ENCODE peak calls at places on chromosomes 1 and 21, in eight cellular contexts. X, V, F, I, J, O, B and Z are unnamed samples.
A peak's percentile ranks its signal among the peaks of the same experiment; 100 is the strongest.

GRCh38 chr1:68085752-68086151 is 35.3 kb upstream of the DIRAS3 start:
- DNase-seq in X (no peak), J (no peak), I (no peak), F (no peak), O (no peak), B (no peak), V (no peak), Z (no peak)

GRCh38 chr21:39251326-39251725 is 62.1 kb downstream of the BRWD1 start:
- DNase-seq in F (no peak), V (no peak), O (no peak), I (no peak), B (no peak), J (no peak), X (no peak), Z (no peak)

GRCh38 chr1:231799363-231799986 is 172.9 kb downstream of the DISC1 start:
- DNase-seq in X (no peak), I (peak; percentile 42), O (no peak), V (no peak), B (no peak), F (no peak), J (no peak), Z (no peak)

GRCh38 chr1:173562813-173563212 is 40.1 kb downstream of the SLC9C2 start:
- DNase-seq in F (no peak), J (no peak), X (no peak), O (no peak), I (no peak), B (no peak), V (no peak), Z (no peak)

GRCh38 chr1:203305809-203306088 is 430 bp downstream of the BTG2 start:
- DNase-seq in B (peak; percentile 57), I (no peak), V (no peak), X (no peak), F (no peak), O (no peak), J (peak; percentile 72), Z (no peak)

GRCh38 chr1:17117451-17118265 is 1.6 kb downstream of the PADI2 start:
- DNase-seq in I (no peak), F (no peak), B (no peak), X (no peak), V (no peak), O (peak; percentile 68), J (no peak), Z (no peak)

GRCh38 chr1:53061859-53062714 is at the start of gene PODN:
- DNase-seq in J (peak; percentile 75), I (peak; percentile 79), V (peak; percentile 80), O (no peak), B (no peak), F (peak; percentile 66), X (peak; percentile 63), Z (peak; percentile 49)

GRCh38 chr1:59422921-59423575 is 126.2 kb downstream of the FGGY start:
- DNase-seq in O (peak; percentile 86), B (peak; percentile 92), F (no peak), V (peak; percentile 54), J (no peak), I (peak; percentile 66), X (peak; percentile 89), Z (no peak)

GRCh38 chr1:207959141-207959825 is 48.4 kb upstream of the CD34 start:
- DNase-seq in X (peak; percentile 65), V (peak; percentile 92), J (peak; percentile 93), B (peak; percentile 67), O (peak; percentile 77), I (peak; percentile 91), F (peak; percentile 65), Z (peak; percentile 68)

GRCh38 chr1:27724961-27725373 is 794 bp upstream of the FAM76A start:
- DNase-seq in F (peak; percentile 70), J (peak; percentile 58), V (peak; percentile 30), X (peak; percentile 13), B (peak; percentile 22), O (peak; percentile 19), I (peak; percentile 35), Z (no peak)

GRCh38 chr1:39960461-39960958 is 5.6 kb downstream of the MFSD2A start:
- DNase-seq in F (no peak), J (peak; percentile 73), I (no peak), X (no peak), B (peak; percentile 83), V (no peak), O (peak; percentile 40), Z (peak; percentile 79)

GRCh38 chr1:61569212-61569621 is 155.7 kb downstream of the TM2D1 start:
- DNase-seq in I (no peak), J (no peak), X (no peak), V (no peak), B (no peak), F (no peak), O (no peak), Z (no peak)

GRCh38 chr1:203273206-203273868 is 32.0 kb upstream of the BTG2 start:
- DNase-seq in X (peak; percentile 90), V (peak; percentile 91), F (peak; percentile 94), B (peak; percentile 90), I (peak; percentile 92), J (peak; percentile 94), O (peak; percentile 91), Z (peak; percentile 91)

GRCh38 chr1:88661188-88661587 is 22.9 kb upstream of the PKN2 start:
- DNase-seq in I (no peak), X (no peak), V (no peak), F (no peak), J (no peak), B (no peak), O (peak; percentile 14), Z (no peak)

GRCh38 chr1:59971464-59971911 is 44.9 kb upstream of the CYP2J2 start:
- DNase-seq in J (peak; percentile 84), F (peak; percentile 90), B (peak; percentile 63), V (peak; percentile 68), I (peak; percentile 73), X (peak; percentile 65), O (peak; percentile 69), Z (peak; percentile 82)

GRCh38 chr1:70707214-70707613 is 296.1 kb downstream of the CTH start:
- DNase-seq in J (no peak), I (no peak), O (no peak), B (no peak), X (no peak), F (no peak), V (no peak), Z (no peak)

GRCh38 chr1:37056201-37056764 is 22.0 kb upstream of the GRIK3 start:
- DNase-seq in X (no peak), F (no peak), I (no peak), O (no peak), J (no peak), V (no peak), B (no peak), Z (no peak)

GRCh38 chr1:117967472-117967871 is 37.9 kb downstream of the WDR3 start:
- DNase-seq in X (no peak), J (no peak), V (no peak), I (no peak), B (no peak), F (no peak), O (no peak), Z (no peak)

GRCh38 chr1:230158422-230159291 is 91.6 kb downstream of the GALNT2 start:
- DNase-seq in O (peak; percentile 58), V (no peak), J (no peak), X (no peak), B (peak; percentile 68), F (no peak), I (peak; percentile 12), Z (peak; percentile 61)

GRCh38 chr1:15118579-15118978 is 35.0 kb upstream of the TMEM51 start:
- DNase-seq in O (peak; percentile 64), F (no peak), I (no peak), B (no peak), X (no peak), J (no peak), V (no peak), Z (no peak)
- TF ChIP-seq CTCF in O (no peak), F (no peak), I (no peak), B (no peak), X (no peak), J (no peak), V (no peak), Z (no peak)

GRCh38 chr1:28917757-28918118 is 3.4 kb downstream of the EPB41 start:
- DNase-seq in I (no peak), V (no peak), J (no peak), X (no peak), O (no peak), B (no peak), F (no peak), Z (no peak)

GRCh38 chr1:28914228-28915035 is at the start of gene EPB41:
- DNase-seq in O (peak; percentile 90), X (peak; percentile 83), B (peak; percentile 93), J (peak; percentile 95), I (peak; percentile 95), F (peak; percentile 96), V (peak; percentile 90), Z (peak; percentile 97)

GRCh38 chr1:28910379-28911125 is 3.8 kb upstream of the EPB41 start:
- DNase-seq in O (no peak), I (no peak), J (no peak), V (no peak), F (no peak), B (no peak), X (no peak), Z (no peak)

GRCh38 chr1:28913786-28914227 is 562 bp upstream of the EPB41 start:
- DNase-seq in I (no peak), B (no peak), O (no peak), F (no peak), J (no peak), V (no peak), X (no peak), Z (no peak)

GRCh38 chr1:28915036-28915895 is 897 bp downstream of the EPB41 start:
- DNase-seq in O (peak; percentile 32), I (peak; percentile 33), X (no peak), F (peak; percentile 67), J (no peak), B (no peak), V (peak; percentile 28), Z (peak; percentile 26)
- H3K4me1 ChIP-seq in O (peaks cover 13% of the 10 kb centered on the region), I (peaks cover 2% of the 10 kb centered on the region), X (no peaks in the 10 kb centered on the region), F (peaks cover 4% of the 10 kb centered on the region), J (peaks cover 10% of the 10 kb centered on the region), B (peaks cover 19% of the 10 kb centered on the region), V (no peaks in the 10 kb centered on the region), Z (peaks cover 4% of the 10 kb centered on the region)

GRCh38 chr21:34817821-34818662 is 149.2 kb downstream of the CLIC6 start:
- DNase-seq in O (peak; percentile 52), X (no peak), V (no peak), B (no peak), J (no peak), I (no peak), F (no peak), Z (no peak)
- TF ChIP-seq POLR2A in O (no peak), X (no peak), V (no peak), B (peak; percentile 69), J (no peak), I (no peak), F (no peak), Z (no peak)

GRCh38 chr1:156601122-156601830 is at the start of gene GPATCH4:
- DNase-seq in V (peak; percentile 84), X (peak; percentile 66), I (peak; percentile 86), F (peak; percentile 86), O (peak; percentile 70), B (peak; percentile 70), J (peak; percentile 78), Z (peak; percentile 79)

GRCh38 chr1:156599811-156600210 is 1.5 kb downstream of the GPATCH4 start:
- DNase-seq in F (no peak), V (no peak), O (no peak), J (no peak), B (no peak), I (no peak), X (no peak), Z (no peak)

GRCh38 chr1:156601892-156602291 is 613 bp upstream of the GPATCH4 start:
- DNase-seq in B (no peak), J (no peak), V (no peak), F (no peak), O (no peak), I (no peak), X (no peak), Z (no peak)

GRCh38 chr1:156600733-156601121 is 552 bp downstream of the GPATCH4 start:
- DNase-seq in X (no peak), I (no peak), J (no peak), O (no peak), B (no peak), F (no peak), V (no peak), Z (no peak)

GRCh38 chr1:156602557-156602993 is 1.3 kb upstream of the GPATCH4 start:
- DNase-seq in J (no peak), B (no peak), I (no peak), V (no peak), X (no peak), F (no peak), O (no peak), Z (no peak)
- TF ChIP-seq CTCF in J (peak; percentile 28), B (peak; percentile 16), I (no peak), V (no peak), X (no peak), F (peak; percentile 42), O (peak; percentile 27), Z (no peak)